ENCODE peak calls at places on chromosome 12, in four cellular contexts. H, T, J and A are unnamed samples.
A peak's percentile ranks its signal among the peaks of the same experiment; 100 is the strongest.

GRCh38 chr12:109998241-109998903 is 858 bp upstream of the ANKRD13A start:
- DNase-seq in H (no peak), T (no peak), J (no peak), A (no peak)

GRCh38 chr12:107554941-107555340 is 130.7 kb upstream of the PWP1 start:
- DNase-seq in H (no peak), T (no peak), J (no peak), A (no peak)

GRCh38 chr12:121811434-121812319 is 7.9 kb downstream of the SETD1B start:
- DNase-seq in H (peak; percentile 85), T (peak; percentile 84), J (peak; percentile 90), A (peak; percentile 83)

GRCh38 chr12:110135012-110135411 is 10.9 kb downstream of the IFT81 start:
- DNase-seq in H (no peak), T (no peak), J (no peak), A (no peak)

GRCh38 chr12:28610401-28611114 is 420.3 kb downstream of the CCDC91 start:
- DNase-seq in H (no peak), T (no peak), J (no peak), A (no peak)

GRCh38 chr12:41942355-41942754 is 202.3 kb downstream of the GXYLT1 start:
- DNase-seq in H (no peak), T (no peak), J (no peak), A (no peak)

GRCh38 chr12:44626883-44627282 is 249.2 kb downstream of the NELL2 start:
- DNase-seq in H (no peak), T (no peak), J (no peak), A (no peak)

GRCh38 chr12:53252349-53252916 is 15.7 kb upstream of the ESPL1 start:
- DNase-seq in H (no peak), T (peak; percentile 42), J (no peak), A (no peak)

GRCh38 chr12:104998423-104999346 is 12.6 kb downstream of the NOPCHAP1 start:
- DNase-seq in H (no peak), T (no peak), J (no peak), A (no peak)

GRCh38 chr12:48061943-48062719 is 43.7 kb downstream of the SENP1 start:
- DNase-seq in H (no peak), T (no peak), J (no peak), A (no peak)

GRCh38 chr12:47397664-47398281 is 308.1 kb downstream of the RPAP3 start:
- DNase-seq in H (peak; percentile 51), T (no peak), J (no peak), A (peak; percentile 33)

GRCh38 chr12:50686406-50686805 is 77.5 kb upstream of the ATF1 start:
- DNase-seq in H (no peak), T (no peak), J (no peak), A (no peak)

GRCh38 chr12:89960011-89960507 is 251.4 kb upstream of the ATP2B1 start:
- DNase-seq in H (no peak), T (no peak), J (no peak), A (no peak)

GRCh38 chr12:96220902-96221301 is 26.7 kb downstream of the ELK3 start:
- DNase-seq in H (no peak), T (peak; percentile 86), J (no peak), A (no peak)

GRCh38 chr12:14148489-14149240 is 167.3 kb upstream of the GRIN2B start:
- DNase-seq in H (no peak), T (no peak), J (no peak), A (no peak)

GRCh38 chr12:94874086-94874985 is 129.2 kb downstream of the NDUFA12 start:
- DNase-seq in H (no peak), T (no peak), J (no peak), A (no peak)

GRCh38 chr12:106987846-106988245 is 900 bp upstream of the MTERF2 start:
- DNase-seq in H (no peak), T (no peak), J (no peak), A (no peak)

GRCh38 chr12:116076399-116076798 is 201.1 kb downstream of the MED13L start:
- DNase-seq in H (no peak), T (no peak), J (no peak), A (no peak)

GRCh38 chr12:42156232-42156631 is 11.6 kb upstream of the GXYLT1 start:
- DNase-seq in H (no peak), T (no peak), J (no peak), A (no peak)

GRCh38 chr12:14853966-14854365 is 10.6 kb upstream of the ART4 start:
- DNase-seq in H (no peak), T (peak; percentile 45), J (no peak), A (no peak)

GRCh38 chr12:82904219-82904795 is 217.6 kb downstream of the TMTC2 start:
- DNase-seq in H (no peak), T (no peak), J (no peak), A (no peak)

GRCh38 chr12:73383584-73384229 is 1111.5 kb downstream of the TRHDE start:
- DNase-seq in H (no peak), T (no peak), J (no peak), A (no peak)

GRCh38 chr12:113244015-113244983 is 23.0 kb downstream of the TPCN1 start:
- DNase-seq in H (no peak), T (peak; percentile 82), J (no peak), A (no peak)

GRCh38 chr12:6425588-6426531 is 18.9 kb upstream of the CD27 start:
- DNase-seq in H (no peak), T (no peak), J (no peak), A (no peak)

GRCh38 chr12:6231359-6232268 is 31.4 kb downstream of the CD9 start:
- DNase-seq in H (no peak), T (no peak), J (no peak), A (no peak)

GRCh38 chr12:123041042-123041531 is 60.6 kb downstream of the ARL6IP4 start:
- DNase-seq in H (no peak), T (peak; percentile 7), J (no peak), A (no peak)

GRCh38 chr12:38905480-38906351 is at the start of gene CPNE8:
- DNase-seq in H (peak; percentile 17), T (peak; percentile 92), J (no peak), A (peak; percentile 20)

GRCh38 chr12:105332925-105333324 is 2.4 kb downstream of the C12orf75 start:
- DNase-seq in H (no peak), T (no peak), J (no peak), A (no peak)

GRCh38 chr12:121573949-121574520 is 6.8 kb downstream of the KDM2B start:
- DNase-seq in H (no peak), T (no peak), J (no peak), A (no peak)

GRCh38 chr12:19186722-19187661 is 57.5 kb downstream of the PLEKHA5 start:
- DNase-seq in H (peak; percentile 12), T (no peak), J (no peak), A (no peak)

GRCh38 chr12:76740501-76740900 is 23.4 kb upstream of the ZDHHC17 start:
- DNase-seq in H (no peak), T (no peak), J (no peak), A (no peak)

GRCh38 chr12:95396849-95397498 is 77.0 kb upstream of the METAP2 start:
- DNase-seq in H (no peak), T (no peak), J (no peak), A (no peak)

GRCh38 chr12:22500100-22500499 is 44.2 kb downstream of the C2CD5 start:
- DNase-seq in H (no peak), T (no peak), J (no peak), A (no peak)